ENCODE peak calls at places on chromosomes 11 and 22, in nine cellular contexts. Z is A549, C is pancreas, A is heart right ventricle, O is progenitor cell of endocrine pancreas, D is MM.1S, E is GM10248, Q is HFF-Myc, U is RWPE1. J is an unnamed sample.

GRCh38 chr22:48586799-48587185 is 1240.9 kb downstream of the BRD1 start:
- DNase-seq in Z (no peak), C (no peak), A (no peak), O (no peak), D (no peak), E (no peak), Q (no peak), U (no peak), J (no peak)

GRCh38 chr11:1193326-1194230 is 29.3 kb upstream of the MUC5B start:
- DNase-seq in Z (no peak), C (no peak), A (no peak), O (no peak), D (no peak), E (no peak), Q (no peak), U (no peak), J (no peak)

GRCh38 chr11:10382518-10382917 is 72.5 kb upstream of the AMPD3 start:
- DNase-seq in Z (no peak), C (no peak), A (no peak), O (no peak), D (no peak), E (no peak), Q (no peak), U (peak; percentile 35), J (no peak)

GRCh38 chr22:31084811-31085492 is 3.8 kb downstream of the SMTN start:
- DNase-seq in Z (no peak), C (peak; percentile 72), A (peak; percentile 89), O (peak; percentile 79), D (peak; percentile 88), E (peak; percentile 94), Q (no peak), U (no peak), J (peak; percentile 97)

GRCh38 chr11:15161746-15162145 is 47.0 kb downstream of the INSC start:
- DNase-seq in Z (no peak), C (no peak), A (no peak), O (no peak), D (no peak), E (no peak), Q (no peak), U (no peak), J (no peak)

GRCh38 chr11:534592-535518 is 521 bp downstream of the HRAS start:
- DNase-seq in Z (peak; percentile 35), C (peak; percentile 47), A (no peak), O (no peak), D (peak; percentile 82), E (no peak), Q (no peak), U (peak; percentile 79), J (no peak)

GRCh38 chr22:25368271-25368670 is 148.8 kb downstream of the CRYBB2 start:
- DNase-seq in Z (no peak), C (no peak), A (no peak), O (no peak), D (no peak), E (no peak), Q (peak; percentile 78), U (peak; percentile 58), J (no peak)

GRCh38 chr22:49133541-49133940 is 694.1 kb downstream of the BRD1 start:
- DNase-seq in Z (no peak), C (no peak), A (no peak), O (no peak), D (no peak), E (no peak), Q (no peak), U (no peak), J (no peak)

GRCh38 chr22:17873804-17874203 is 99.5 kb upstream of the BID start:
- DNase-seq in Z (no peak), C (no peak), A (no peak), O (no peak), D (no peak), E (no peak), Q (no peak), U (no peak), J (no peak)

GRCh38 chr11:132623496-132623895 is 908.8 kb downstream of the OPCML start:
- DNase-seq in Z (no peak), C (no peak), A (no peak), O (no peak), D (no peak), E (no peak), Q (no peak), U (no peak), J (no peak)

GRCh38 chr11:74154621-74155281 is 16.1 kb downstream of the C2CD3 start:
- DNase-seq in Z (no peak), C (no peak), A (no peak), O (no peak), D (no peak), E (no peak), Q (no peak), U (no peak), J (no peak)

GRCh38 chr11:117188620-117189081 is 10.1 kb downstream of the SIDT2 start:
- DNase-seq in Z (no peak), C (peak; percentile 9), A (no peak), O (no peak), D (no peak), E (peak; percentile 14), Q (no peak), U (no peak), J (no peak)

GRCh38 chr22:25492950-25493790 is 71.3 kb upstream of the GRK3 start:
- DNase-seq in Z (no peak), C (peak; percentile 32), A (no peak), O (no peak), D (no peak), E (no peak), Q (no peak), U (no peak), J (no peak)

GRCh38 chr11:109775686-109776085 is 317.5 kb upstream of the ZC3H12C start:
- DNase-seq in Z (no peak), C (no peak), A (no peak), O (no peak), D (no peak), E (no peak), Q (no peak), U (no peak), J (no peak)

GRCh38 chr22:17896552-17896951 is 122.3 kb upstream of the BID start:
- DNase-seq in Z (peak; percentile 44), C (peak; percentile 55), A (no peak), O (peak; percentile 25), D (no peak), E (no peak), Q (no peak), U (no peak), J (no peak)

GRCh38 chr11:65932558-65932919 is 12.7 kb upstream of the TSGA10IP start:
- DNase-seq in Z (peak; percentile 50), C (no peak), A (no peak), O (no peak), D (no peak), E (no peak), Q (no peak), U (no peak), J (no peak)
- TF ChIP-seq CTCF in Z (peak; percentile 6), C (no peak), A (no peak), O (no peak), D (no peak), E (no peak), Q (no peak), U (no peak), J (no peak)

DNA sequence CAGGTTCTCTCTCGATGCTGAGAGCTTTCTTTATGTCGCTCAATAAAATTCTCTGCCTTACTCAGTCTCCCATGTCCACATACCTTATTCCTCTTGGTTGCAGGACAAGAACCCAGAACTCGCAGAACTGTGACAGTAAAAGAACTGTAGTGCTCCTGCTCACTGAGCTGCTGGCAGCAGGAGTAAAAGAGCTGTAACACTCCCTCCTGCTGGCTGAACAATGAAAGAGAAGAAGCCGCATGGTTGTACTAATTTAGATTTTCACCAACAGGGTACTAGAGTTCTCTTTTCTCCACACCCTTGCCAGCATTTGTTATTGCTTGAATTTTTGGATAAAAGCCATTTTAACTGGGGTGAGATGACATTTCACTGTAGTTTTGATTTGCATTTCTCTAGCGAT is 433.2 kb downstream of the GUCY1A2 start:
- DNase-seq in Z (no peak), C (no peak), A (no peak), O (no peak), D (no peak), E (no peak), Q (peak; percentile 4), U (no peak), J (no peak)
- TF ChIP-seq CTCF in Z (no peak), C (no peak), A (no peak), O (no peak), D (peak; percentile 27), E (no peak), Q (no peak), U (no peak), J (no peak)

DNA sequence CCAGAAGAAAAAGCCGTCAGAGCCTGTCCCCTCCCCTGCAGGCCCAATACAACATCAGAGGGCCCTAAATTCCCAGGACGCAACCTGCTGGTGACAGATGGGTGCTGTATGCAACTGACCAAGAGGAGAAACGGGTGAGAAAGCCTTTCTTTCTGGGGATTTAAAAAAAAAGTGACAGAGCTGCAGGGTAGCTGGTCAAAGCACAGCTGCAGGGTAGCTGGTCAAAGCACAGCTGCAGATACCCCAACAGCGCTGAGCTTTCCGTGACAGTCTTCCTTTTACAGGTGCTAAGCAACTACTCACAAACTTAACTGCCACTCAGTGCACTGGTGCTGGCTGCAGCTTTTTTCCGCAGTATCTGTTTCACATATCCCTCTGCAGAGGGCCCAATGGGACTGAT is 17.8 kb downstream of the AP1B1 start:
- DNase-seq in Z (no peak), C (no peak), A (no peak), O (peak; percentile 16), D (peak; percentile 9), E (no peak), Q (no peak), U (no peak), J (no peak)
- TF ChIP-seq CTCF in Z (no peak), C (no peak), A (no peak), O (peak; percentile 23), D (no peak), E (no peak), Q (no peak), U (no peak), J (no peak)

GRCh38 chr11:78907636-78908035 is 333.0 kb upstream of the NARS2 start:
- DNase-seq in Z (no peak), C (no peak), A (no peak), O (no peak), D (no peak), E (no peak), Q (no peak), U (peak; percentile 16), J (no peak)
- TF ChIP-seq CTCF in Z (no peak), C (no peak), A (no peak), O (no peak), D (no peak), E (no peak), Q (no peak), U (no peak), J (no peak)

GRCh38 chr22:50271519-50271970 is 1.4 kb upstream of the MAPK11 start:
- DNase-seq in Z (no peak), C (no peak), A (peak; percentile 67), O (no peak), D (peak; percentile 61), E (peak; percentile 86), Q (no peak), U (peak; percentile 36), J (peak; percentile 89)
- TF ChIP-seq CTCF in Z (no peak), C (no peak), A (no peak), O (peak; percentile 20), D (peak; percentile 4), E (peak; percentile 30), Q (no peak), U (peak; percentile 36), J (peak; percentile 10)

GRCh38 chr22:35838849-35839646 is 121.4 kb downstream of the APOL5 start:
- DNase-seq in Z (no peak), C (no peak), A (peak; percentile 27), O (no peak), D (no peak), E (no peak), Q (no peak), U (peak; percentile 16), J (no peak)
- TF ChIP-seq CTCF in Z (peak; percentile 40), C (no peak), A (peak; percentile 24), O (peak; percentile 18), D (peak; percentile 42), E (peak; percentile 35), Q (peak; percentile 42), U (peak; percentile 67), J (peak; percentile 7)